ENCODE peak calls at places on chromosomes 16 and 17, in six cellular contexts. R is endothelial cell; K is activated T-cell treated with anti-CD3 and anti-CD28 coated beads for 1 hour; H is activated CD4-positive, alpha-beta T cell treated with anti-CD3 and anti-CD28 coated beads for 48 hours; X is breast epithelium; Q is LNCaP clone FGC. I is an unnamed sample.

GRCh38 chr17:58956997-58957724 is 149.5 kb downstream of the TRIM37 start:
- DNase-seq in R (no peak), K (no peak), H (no peak), X (no peak), Q (no peak), I (peak)

GRCh38 chr16:65473699-65474098 is 351.8 kb upstream of the CDH11 start:
- DNase-seq in R (no peak), K (no peak), H (no peak), X (no peak), Q (no peak), I (no peak)

GRCh38 chr17:79073706-79074088 is 927 bp upstream of the ENGASE start:
- DNase-seq in R (no peak), K (no peak), H (no peak), X (no peak), Q (no peak), I (no peak)

GRCh38 chr17:34979650-34980352 is 511 bp upstream of the LIG3 start:
- DNase-seq in R (no peak), K (no peak), H (no peak), X (no peak), Q (no peak), I (no peak)

GRCh38 chr17:17840751-17841591 is 4.2 kb upstream of the SREBF1 start:
- DNase-seq in R (peak), K (no peak), H (no peak), X (no peak), Q (no peak), I (no peak)

GRCh38 chr17:2796164-2797140 is at the start of gene RAP1GAP2:
- DNase-seq in R (no peak), K (peak), H (peak), X (peak), Q (no peak), I (no peak)

GRCh38 chr16:71501562-71501961 is 12.4 kb upstream of the ZNF19 start:
- DNase-seq in R (no peak), K (no peak), H (no peak), X (no peak), Q (no peak), I (no peak)

GRCh38 chr17:35432176-35433074 is at the start of gene SLFN12:
- DNase-seq in R (peak), K (peak), H (peak), X (peak), Q (no peak), I (peak)

GRCh38 chr16:48503779-48504178 is 106.2 kb downstream of the N4BP1 start:
- DNase-seq in R (no peak), K (no peak), H (no peak), X (no peak), Q (no peak), I (no peak)

GRCh38 chr17:43211480-43212402 is at the start of gene TMEM106A:
- DNase-seq in R (peak), K (peak), H (peak), X (peak), Q (no peak), I (peak)

GRCh38 chr17:2055494-2056220 is 754 bp downstream of the HIC1 start:
- DNase-seq in R (peak), K (no peak), H (peak), X (no peak), Q (no peak), I (no peak)

GRCh38 chr17:57665696-57666095 is 79.4 kb downstream of the CCDC182 start:
- DNase-seq in R (no peak), K (no peak), H (no peak), X (no peak), Q (no peak), I (no peak)

GRCh38 chr17:1147664-1148063 is 32.1 kb downstream of the ABR start:
- DNase-seq in R (peak), K (no peak), H (no peak), X (peak), Q (peak), I (peak)

GRCh38 chr16:69131167-69131748 is 1.1 kb downstream of the CHTF8 start:
- DNase-seq in R (peak), K (no peak), H (no peak), X (no peak), Q (no peak), I (no peak)

GRCh38 chr16:84349852-84350565 is 18.3 kb upstream of the ATP2C2 start:
- DNase-seq in R (no peak), K (no peak), H (no peak), X (no peak), Q (no peak), I (no peak)

GRCh38 chr17:81932333-81932983 is 4.6 kb downstream of the PYCR1 start:
- DNase-seq in R (no peak), K (no peak), H (peak), X (no peak), Q (no peak), I (no peak)

GRCh38 chr17:7184091-7184488 is 4.9 kb upstream of the ASGR1 start:
- DNase-seq in R (no peak), K (no peak), H (no peak), X (no peak), Q (peak), I (peak)

GRCh38 chr17:17344507-17345293 is 41.5 kb downstream of the NT5M start:
- DNase-seq in R (no peak), K (no peak), H (no peak), X (no peak), Q (no peak), I (no peak)

GRCh38 chr17:56979091-56979480 is 1.2 kb downstream of the SCPEP1 start:
- DNase-seq in R (no peak), K (no peak), H (no peak), X (no peak), Q (no peak), I (no peak)

GRCh38 chr17:80384078-80384960 is 30.6 kb upstream of the ENDOV start:
- DNase-seq in R (no peak), K (no peak), H (no peak), X (no peak), Q (no peak), I (no peak)

GRCh38 chr17:46943511-46944393 is 20.8 kb downstream of the GOSR2 start:
- DNase-seq in R (no peak), K (no peak), H (peak), X (no peak), Q (no peak), I (no peak)

GRCh38 chr17:27457731-27458523 is 1.7 kb downstream of the KSR1 start:
- DNase-seq in R (peak), K (no peak), H (no peak), X (no peak), Q (no peak), I (no peak)

GRCh38 chr16:86072328-86073102 is 173.6 kb downstream of the IRF8 start:
- DNase-seq in R (peak), K (no peak), H (peak), X (no peak), Q (peak), I (peak)

GRCh38 chr16:23858496-23859062 is 22.8 kb downstream of the PRKCB start:
- DNase-seq in R (no peak), K (no peak), H (no peak), X (no peak), Q (no peak), I (no peak)

GRCh38 chr17:2101448-2102257 is 46.8 kb downstream of the HIC1 start:
- DNase-seq in R (no peak), K (peak), H (peak), X (peak), Q (peak), I (peak)

GRCh38 chr17:82072827-82073226 is 7.2 kb upstream of the DUS1L start:
- DNase-seq in R (no peak), K (no peak), H (no peak), X (no peak), Q (no peak), I (no peak)

I was measured in Caki2.